ENCODE peak calls at places on chromosomes 12 and 14, in six cellular contexts. L is HepG2, X is A549, Z is SK-N-SH, I is H1, Y is K562. N is an unnamed sample.

GRCh38 chr14:22303589-22304195 is 285.3 kb downstream of the DAD1 start:
- DNase-seq in L (no peak), X (no peak), Z (peak), I (no peak), Y (peak), N (no peak)

GRCh38 chr14:80607430-80608200 is 333.9 kb downstream of the CEP128 start:
- DNase-seq in L (no peak), X (no peak), Z (no peak), I (no peak), Y (no peak), N (no peak)

GRCh38 chr12:11601647-11602046 is 47.8 kb upstream of the ETV6 start:
- DNase-seq in L (no peak), X (no peak), Z (no peak), I (no peak), Y (no peak), N (no peak)

GRCh38 chr14:99532310-99532709 is 51.1 kb downstream of the CCNK start:
- DNase-seq in L (no peak), X (no peak), Z (no peak), I (no peak), Y (no peak), N (no peak)

GRCh38 chr14:61033851-61034250 is 52.8 kb downstream of the SLC38A6 start:
- DNase-seq in L (no peak), X (no peak), Z (no peak), I (no peak), Y (no peak), N (no peak)

GRCh38 chr14:55553791-55554190 is 26.2 kb upstream of the KTN1 start:
- DNase-seq in L (no peak), X (no peak), Z (no peak), I (no peak), Y (no peak), N (no peak)

GRCh38 chr14:21302013-21302857 is 22.4 kb downstream of the RPGRIP1 start:
- DNase-seq in L (peak), X (no peak), Z (no peak), I (no peak), Y (no peak), N (no peak)

GRCh38 chr12:99110866-99111265 is 465.8 kb downstream of the APAF1 start:
- DNase-seq in L (no peak), X (no peak), Z (no peak), I (no peak), Y (no peak), N (no peak)

GRCh38 chr14:99475179-99475578 is 5.5 kb downstream of the SETD3 start:
- DNase-seq in L (no peak), X (no peak), Z (no peak), I (no peak), Y (no peak), N (no peak)

GRCh38 chr12:122399592-122400373 is 22.7 kb downstream of the CLIP1 start:
- DNase-seq in L (peak), X (peak), Z (peak), I (peak), Y (peak), N (no peak)

GRCh38 chr14:103141117-103141796 is 18.0 kb downstream of the TNFAIP2 start:
- DNase-seq in L (peak), X (peak), Z (peak), I (peak), Y (peak), N (no peak)

GRCh38 chr12:130815028-130815741 is 23.9 kb downstream of the STX2 start:
- DNase-seq in L (no peak), X (no peak), Z (no peak), I (no peak), Y (no peak), N (no peak)

GRCh38 chr12:2498961-2499500 is 295.7 kb upstream of the FKBP4 start:
- DNase-seq in L (no peak), X (no peak), Z (no peak), I (no peak), Y (no peak), N (no peak)

GRCh38 chr14:67650161-67650560 is 24.3 kb downstream of the VTI1B start:
- DNase-seq in L (no peak), X (no peak), Z (no peak), I (no peak), Y (no peak), N (no peak)

GRCh38 chr14:23248601-23249000 is 10.9 kb downstream of the RNF212B start:
- DNase-seq in L (no peak), X (no peak), Z (no peak), I (no peak), Y (no peak), N (no peak)

GRCh38 chr14:35387209-35387608 is 17.3 kb downstream of the NFKBIA start:
- DNase-seq in L (no peak), X (no peak), Z (no peak), I (no peak), Y (no peak), N (no peak)

GRCh38 chr14:35385042-35385839 is 19.3 kb downstream of the NFKBIA start:
- DNase-seq in L (peak), X (peak), Z (peak), I (no peak), Y (peak), N (no peak)

GRCh38 chr14:35383569-35384385 is 20.8 kb downstream of the NFKBIA start:
- DNase-seq in L (no peak), X (no peak), Z (no peak), I (no peak), Y (no peak), N (no peak)

GRCh38 chr14:35386673-35387125 is 17.9 kb downstream of the NFKBIA start:
- DNase-seq in L (no peak), X (no peak), Z (no peak), I (no peak), Y (no peak), N (no peak)

GRCh38 chr14:35384386-35385041 is 20.0 kb downstream of the NFKBIA start:
- DNase-seq in L (peak), X (peak), Z (no peak), I (no peak), Y (no peak), N (no peak)
- TF ChIP-seq MAX in L (peak), X (peak), Z (peak), I (no peak), Y (no peak), N (no peak)

GRCh38 chr14:88140874-88141273 is 135.9 kb downstream of the GPR65 start:
- DNase-seq in L (no peak), X (no peak), Z (no peak), I (no peak), Y (no peak), N (no peak)

GRCh38 chr14:88143817-88144216 is 138.9 kb downstream of the GPR65 start:
- DNase-seq in L (no peak), X (no peak), Z (no peak), I (no peak), Y (peak), N (no peak)

GRCh38 chr14:88146881-88147649 is 142.1 kb downstream of the GPR65 start:
- DNase-seq in L (no peak), X (no peak), Z (no peak), I (no peak), Y (no peak), N (no peak)

GRCh38 chr14:88142990-88143389 is 138.1 kb downstream of the GPR65 start:
- DNase-seq in L (no peak), X (no peak), Z (no peak), I (no peak), Y (no peak), N (no peak)
- TF ChIP-seq EP300 in L (no peak), X (no peak), Z (no peak), I (no peak), Y (no peak), N (no peak)

GRCh38 chr14:97706814-97707213 is 909.6 kb downstream of the VRK1 start:
- DNase-seq in L (no peak), X (no peak), Z (no peak), I (no peak), Y (no peak), N (no peak)

GRCh38 chr14:97705107-97705506 is 907.9 kb downstream of the VRK1 start:
- DNase-seq in L (no peak), X (no peak), Z (no peak), I (no peak), Y (no peak), N (no peak)

GRCh38 chr14:97704316-97704715 is 907.1 kb downstream of the VRK1 start:
- DNase-seq in L (no peak), X (no peak), Z (no peak), I (no peak), Y (no peak), N (no peak)

GRCh38 chr14:97705976-97706375 is 908.8 kb downstream of the VRK1 start:
- DNase-seq in L (no peak), X (no peak), Z (no peak), I (no peak), Y (no peak), N (no peak)

GRCh38 chr14:97703006-97703760 is 906.0 kb downstream of the VRK1 start:
- DNase-seq in L (no peak), X (no peak), Z (no peak), I (no peak), Y (no peak), N (peak)
- TF ChIP-seq MAX in L (no peak), X (no peak), Z (no peak), I (no peak), Y (no peak), N (no peak)

DNA sequence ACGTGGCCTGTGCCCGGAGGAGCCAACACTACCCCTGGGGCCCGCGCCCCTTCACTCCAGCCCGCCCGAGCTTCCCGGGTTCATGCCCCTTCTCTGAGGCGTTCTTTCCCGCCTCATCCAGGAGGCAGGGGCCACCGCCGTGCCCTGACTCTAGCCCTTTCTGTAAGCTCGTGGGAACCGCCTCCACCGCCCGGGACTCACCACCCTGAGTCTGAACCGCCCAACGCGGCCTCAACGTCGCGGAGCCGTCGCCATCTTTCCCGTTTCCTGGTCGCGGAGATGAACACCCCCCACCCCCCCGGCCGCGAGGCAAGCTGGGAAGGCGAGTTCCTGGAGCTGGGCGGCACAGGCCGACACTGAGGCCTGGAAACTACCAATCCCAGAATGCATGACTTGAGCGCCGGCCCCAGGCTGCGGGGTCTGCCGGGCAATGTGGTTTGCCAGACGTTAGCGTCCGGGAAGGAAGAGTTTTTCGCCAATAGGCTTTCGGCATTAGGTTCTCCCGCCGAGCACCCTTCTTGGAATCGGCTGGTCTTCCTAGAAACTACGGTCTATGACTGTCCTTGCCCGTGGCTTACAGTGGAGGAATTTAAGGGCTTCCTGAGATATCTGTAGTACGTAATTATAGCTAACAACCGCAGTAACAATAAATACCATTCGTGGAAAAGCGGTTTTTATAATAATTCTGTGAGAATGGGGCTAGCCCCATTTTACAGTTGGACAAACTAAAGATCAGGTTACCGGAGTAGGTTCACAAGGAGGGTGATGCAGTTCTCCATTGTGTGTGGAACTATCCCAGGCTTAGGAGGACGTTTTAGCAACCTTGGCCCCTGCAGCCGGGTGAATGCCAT is at the start of gene DDX23:
- DNase-seq in L (peak), X (peak), Z (peak), I (peak), Y (peak), N (peak)
- TF ChIP-seq EP300 in L (peak), X (no peak), Z (peak), I (no peak), Y (peak), N (no peak)

GRCh38 chr12:97127061-97127460 is 220.0 kb downstream of the NEDD1 start:
- DNase-seq in L (no peak), X (no peak), Z (no peak), I (no peak), Y (no peak), N (no peak)
- TF ChIP-seq MAX in L (no peak), X (no peak), Z (no peak), I (no peak), Y (no peak), N (no peak)

GRCh38 chr14:31749275-31749674 is 188.1 kb downstream of the NUBPL start:
- DNase-seq in L (no peak), X (no peak), Z (no peak), I (no peak), Y (no peak), N (no peak)
- TF ChIP-seq EP300 in L (no peak), X (no peak), Z (no peak), I (no peak), Y (no peak), N (no peak)